ENCODE peak calls at places on chromosomes 13 and 19, in eight cellular contexts. P is GM12878, O is HepG2, J is HCT116, B is HL-60, H is SK-N-SH, Y is Panc1, X is K562. Z is an unnamed sample. For H3K27me3, the result is how much of the 10 kb centered on the place peaks cover.

GRCh38 chr13:84645196-84646071 is 763.2 kb upstream of the SLITRK1 start:
- DNase-seq in X (no peak), P (no peak), B (no peak), Y (no peak), O (no peak), J (no peak), H (no peak), Z (no peak)

GRCh38 chr19:48481191-48481500 is 12.0 kb downstream of the CYTH2 start:
- DNase-seq in X (no peak), B (no peak), Y (no peak), H (no peak), P (no peak), J (no peak), O (no peak), Z (no peak)

GRCh38 chr19:32599736-32600157 is 18.8 kb downstream of the PDCD5 start:
- DNase-seq in O (peak), B (peak), P (no peak), Y (peak), J (peak), H (peak), X (peak), Z (peak)

GRCh38 chr19:518292-519231 is 11.3 kb downstream of the TPGS1 start:
- DNase-seq in B (no peak), H (no peak), X (peak), O (no peak), Y (no peak), P (no peak), J (no peak), Z (peak)

GRCh38 chr13:52862358-52863206 is 14.1 kb upstream of the PCDH8 start:
- DNase-seq in O (peak), Y (peak), P (no peak), J (peak), H (peak), X (peak), B (peak), Z (peak)

GRCh38 chr13:83666126-83666525 is 216.1 kb downstream of the SLITRK1 start:
- DNase-seq in H (no peak), Y (no peak), X (no peak), J (no peak), P (no peak), B (no peak), O (no peak), Z (no peak)

GRCh38 chr13:79056706-79057105 is 349.3 kb downstream of the RBM26 start:
- DNase-seq in B (no peak), X (no peak), O (no peak), H (no peak), P (no peak), J (no peak), Y (no peak), Z (peak)

GRCh38 chr19:5563941-5564612 is 3.7 kb downstream of the TINCR start:
- DNase-seq in J (no peak), O (no peak), Y (no peak), B (peak), X (peak), P (no peak), H (peak), Z (no peak)

GRCh38 chr19:33530842-33531241 is 9.3 kb upstream of the PEPD start:
- DNase-seq in H (no peak), Y (no peak), J (no peak), X (no peak), O (no peak), P (no peak), B (no peak), Z (no peak)

GRCh38 chr13:42272115-42272756 is at the start of gene AKAP11:
- DNase-seq in O (peak), J (no peak), X (peak), P (no peak), B (peak), Y (no peak), H (no peak), Z (peak)

GRCh38 chr13:67048793-67049150 is 181.4 kb downstream of the PCDH9 start:
- DNase-seq in O (no peak), B (no peak), P (no peak), X (no peak), Y (no peak), J (no peak), H (no peak), Z (no peak)

GRCh38 chr19:6551607-6552450 is 21.0 kb downstream of the TNFSF9 start:
- DNase-seq in X (peak), Y (no peak), J (no peak), B (no peak), O (peak), P (no peak), H (peak), Z (peak)

GRCh38 chr19:711224-711623 is 2.5 kb downstream of the PALM start:
- DNase-seq in Y (no peak), B (no peak), X (no peak), P (no peak), H (no peak), J (no peak), O (no peak), Z (no peak)

GRCh38 chr13:43348397-43348796 is 325.0 kb downstream of the DNAJC15 start:
- DNase-seq in X (no peak), H (no peak), B (no peak), Y (peak), J (no peak), P (no peak), O (no peak), Z (no peak)
- TF ChIP-seq REST in X (no peak), H (no peak), B (no peak), Y (no peak), J (no peak), P (no peak), O (no peak), Z (no peak)

GRCh38 chr19:17681505-17682125 is 6.5 kb downstream of the UNC13A start:
- DNase-seq in X (peak), J (no peak), B (no peak), H (no peak), P (no peak), Y (no peak), O (no peak), Z (peak)
- H3K27me3 ChIP-seq in X (under half), J (under half), B (under half), H (under half), P (under half), Y (under half), O (under half), Z (under half)

GRCh38 chr13:71015516-71015915 is 851.5 kb downstream of the DACH1 start:
- DNase-seq in H (no peak), J (no peak), Y (no peak), P (no peak), X (no peak), B (no peak), O (no peak), Z (no peak)

GRCh38 chr13:71015021-71015420 is 852.0 kb downstream of the DACH1 start:
- DNase-seq in O (no peak), B (no peak), J (no peak), Y (no peak), P (no peak), H (no peak), X (peak), Z (no peak)

GRCh38 chr13:71021810-71022422 is 845.1 kb downstream of the DACH1 start:
- DNase-seq in Y (no peak), O (no peak), P (no peak), H (no peak), B (no peak), X (no peak), J (no peak), Z (no peak)

GRCh38 chr13:71018544-71018943 is 848.5 kb downstream of the DACH1 start:
- DNase-seq in P (no peak), J (no peak), X (no peak), B (no peak), H (no peak), Y (no peak), O (no peak), Z (no peak)

GRCh38 chr13:71017607-71018006 is 849.4 kb downstream of the DACH1 start:
- DNase-seq in Y (no peak), J (no peak), P (no peak), X (no peak), H (no peak), B (no peak), O (no peak), Z (peak)
- TF ChIP-seq REST in Y (no peak), J (no peak), P (no peak), X (no peak), H (no peak), B (no peak), O (no peak), Z (no peak)

GRCh38 chr13:49165798-49166752 is 54.1 kb upstream of the MLNR start:
- DNase-seq in P (no peak), X (no peak), B (peak), O (no peak), H (no peak), Y (no peak), J (no peak), Z (no peak)
- H3K27me3 ChIP-seq in P (under half), X (under half), B (under half), O (under half), H (under half), Y (under half), J (under half), Z (under half)

DNA sequence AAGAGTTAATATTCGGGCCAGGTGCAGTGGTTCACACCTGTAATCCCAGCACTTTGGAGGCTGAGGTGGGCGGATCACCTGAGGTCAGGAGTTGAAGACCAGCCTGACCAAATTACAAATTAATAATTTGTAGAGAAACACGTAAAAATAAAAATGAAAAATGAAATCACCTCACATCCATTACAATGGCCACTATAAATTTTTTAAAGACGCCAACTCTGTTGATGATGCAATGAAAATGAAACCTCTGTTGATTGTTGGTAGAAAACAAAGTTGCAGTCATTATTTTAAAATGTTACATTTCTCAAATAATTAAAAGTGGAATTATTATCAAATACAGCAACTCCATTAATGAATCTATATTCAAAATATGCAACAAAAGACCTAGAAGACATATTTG is 26.8 kb downstream of the ZNF100 start:
- DNase-seq in X (no peak), J (no peak), P (no peak), B (no peak), Y (no peak), H (no peak), O (no peak), Z (no peak)
- TF ChIP-seq REST in X (no peak), J (no peak), P (no peak), B (no peak), Y (no peak), H (no peak), O (no peak), Z (no peak)

GRCh38 chr13:99986751-99987150 is 5.2 kb downstream of the ZIC2 start:
- DNase-seq in O (no peak), B (no peak), P (no peak), H (no peak), Y (no peak), J (no peak), X (no peak), Z (peak)

GRCh38 chr13:99984463-99985242 is 3.1 kb downstream of the ZIC2 start:
- DNase-seq in H (peak), O (no peak), B (no peak), Y (no peak), X (no peak), P (no peak), J (no peak), Z (peak)

GRCh38 chr13:99985243-99985874 is 3.8 kb downstream of the ZIC2 start:
- DNase-seq in H (no peak), B (no peak), X (no peak), P (no peak), Y (no peak), O (no peak), J (no peak), Z (peak)

GRCh38 chr13:99987180-99988047 is 5.8 kb downstream of the ZIC2 start:
- DNase-seq in P (no peak), X (no peak), O (no peak), J (no peak), B (no peak), H (peak), Y (no peak), Z (peak)

DNA sequence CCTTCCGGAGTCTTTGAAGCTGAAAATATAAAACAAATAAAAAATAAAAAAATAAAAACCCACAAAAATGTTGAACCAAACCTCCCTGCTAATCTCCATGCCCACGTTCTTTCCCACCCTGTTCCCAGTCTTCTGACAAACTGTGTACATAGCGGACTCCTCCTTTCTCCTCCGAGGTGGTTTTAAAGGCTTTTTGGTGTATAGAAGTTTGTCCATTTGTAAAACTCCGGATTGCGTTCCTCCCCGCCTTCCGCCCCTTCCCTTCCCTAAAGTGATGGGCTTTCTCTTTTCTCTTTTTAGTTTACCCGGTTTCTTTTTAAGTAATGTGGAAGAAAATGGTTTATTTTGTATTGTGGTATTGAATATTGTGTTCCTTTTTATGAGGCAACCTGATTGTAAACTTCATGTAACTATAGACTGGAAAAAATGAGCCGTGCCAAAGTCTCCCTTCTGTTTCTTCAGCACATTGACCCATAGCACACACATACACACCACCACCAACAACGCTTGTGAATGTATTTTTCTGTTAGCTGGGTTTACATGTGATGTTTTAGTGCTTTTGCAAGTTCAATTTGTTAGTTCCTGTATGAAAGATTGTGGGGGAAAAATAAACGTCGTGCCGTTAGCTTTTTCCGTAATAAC is 4.4 kb downstream of the ZIC2 start:
- DNase-seq in P (no peak), B (no peak), H (peak), J (no peak), Y (no peak), O (no peak), X (no peak), Z (no peak)
- H3K27me3 ChIP-seq in P (under half), B (half or more), H (half or more), J (under half), Y (under half), O (under half), X (under half), Z (half or more)

GRCh38 chr13:110346661-110347067 is 39.6 kb downstream of the COL4A2 start:
- DNase-seq in X (no peak), H (no peak), B (no peak), O (no peak), J (peak), Y (no peak), P (no peak), Z (no peak)

GRCh38 chr13:110344320-110344719 is 37.2 kb downstream of the COL4A2 start:
- DNase-seq in Y (no peak), X (no peak), H (no peak), J (no peak), B (no peak), O (no peak), P (no peak), Z (no peak)

GRCh38 chr13:110347088-110347487 is 40.0 kb downstream of the COL4A2 start:
- DNase-seq in B (no peak), J (no peak), X (no peak), Y (no peak), O (no peak), H (no peak), P (no peak), Z (no peak)

GRCh38 chr13:110345266-110345665 is 38.2 kb downstream of the COL4A2 start:
- DNase-seq in P (no peak), O (no peak), B (no peak), Y (no peak), J (no peak), H (no peak), X (no peak), Z (no peak)

DNA sequence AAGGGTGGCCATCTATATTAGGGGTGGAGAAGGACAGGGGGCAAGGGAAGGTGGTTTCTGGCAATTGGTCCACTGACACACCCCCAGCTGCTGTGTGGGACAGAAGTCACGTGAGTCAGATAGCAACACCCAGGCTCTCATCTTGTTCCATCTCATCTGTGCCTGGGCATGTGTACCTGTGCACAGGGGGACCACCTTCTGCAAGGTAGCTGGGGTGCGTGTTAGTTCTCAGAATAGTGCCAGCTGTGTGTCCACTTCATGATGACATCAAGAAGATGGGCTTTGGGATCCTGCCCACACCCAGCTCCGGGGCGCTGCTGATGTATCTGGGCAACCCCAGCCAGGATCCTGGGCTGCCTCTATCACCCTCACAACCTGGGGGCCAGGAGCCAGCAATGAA is 38.6 kb downstream of the COL4A2 start:
- DNase-seq in P (no peak), H (no peak), X (no peak), Y (no peak), O (no peak), J (no peak), B (no peak), Z (no peak)
- TF ChIP-seq REST in P (no peak), H (no peak), X (no peak), Y (no peak), O (no peak), J (no peak), B (no peak), Z (no peak)

GRCh38 chr13:114196629-114197028 is 17.6 kb downstream of the CFAP97D2 start:
- DNase-seq in O (no peak), B (no peak), H (no peak), P (no peak), Y (no peak), X (no peak), J (no peak), Z (no peak)
- H3K27me3 ChIP-seq in O (under half), B (under half), H (under half), P (under half), Y (under half), X (under half), J (under half), Z (under half)

DNA sequence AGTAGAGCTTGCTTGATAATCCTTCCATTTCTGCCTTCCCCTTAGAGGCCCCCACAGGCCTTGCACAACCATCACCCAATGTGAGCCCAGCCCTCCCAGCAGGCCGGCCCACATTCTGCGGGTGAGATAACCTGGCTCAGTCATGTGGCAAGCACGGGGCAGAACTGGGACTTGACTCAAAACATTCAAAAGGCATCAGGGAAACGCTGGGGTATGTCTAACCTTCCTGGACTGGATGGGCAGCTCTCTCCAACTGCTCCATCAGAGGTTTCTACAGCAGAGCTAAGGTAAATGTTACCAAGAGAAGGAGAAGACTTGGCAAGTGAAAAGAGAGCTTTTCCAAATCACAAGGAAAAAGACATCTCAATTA is 24.8 kb downstream of the EPS15L1 start:
- DNase-seq in P (peak), Y (no peak), H (no peak), O (peak), B (peak), J (no peak), X (peak), Z (no peak)
- TF ChIP-seq REST in P (no peak), Y (no peak), H (no peak), O (no peak), B (peak), J (no peak), X (no peak), Z (no peak)

GRCh38 chr19:41570639-41571112 is 5.3 kb upstream of the CEACAM21 start:
- DNase-seq in Y (peak), P (no peak), X (peak), H (peak), J (peak), B (peak), O (peak), Z (peak)
- H3K27me3 ChIP-seq in Y (under half), P (under half), X (under half), H (under half), J (half or more), B (under half), O (under half), Z (half or more)

Z was measured in GM23338.